ENCODE peak calls at places on chromosomes 11 and 22, in seven cellular contexts. One of them, this sample, is unnamed.

GRCh38 chr11:29447821-29448220 is 569.0 kb downstream of the KCNA4 start:
- DNase-seq in HepG2: no peak
- DNase-seq in Panc1: no peak
- DNase-seq in K562: no peak
- DNase-seq in H1: no peak
- DNase-seq in GM12878: no peak
- DNase-seq in HCT116: no peak
- DNase-seq in this sample: no peak

GRCh38 chr11:63882555-63883242 is 34.3 kb downstream of the RCOR2 start:
- DNase-seq in Panc1: no peak
- DNase-seq in K562: no peak
- DNase-seq in HepG2: no peak
- DNase-seq in HCT116: no peak
- DNase-seq in GM12878: no peak
- DNase-seq in H1: peak
- DNase-seq in this sample: peak

GRCh38 chr11:119933584-119933983 is 204.3 kb downstream of the TRIM29 start:
- DNase-seq in H1: no peak
- DNase-seq in HCT116: no peak
- DNase-seq in K562: no peak
- DNase-seq in GM12878: no peak
- DNase-seq in Panc1: no peak
- DNase-seq in HepG2: no peak
- DNase-seq in this sample: no peak

GRCh38 chr11:284081-285020 is 4.6 kb upstream of the PGGHG start:
- DNase-seq in GM12878: no peak
- DNase-seq in Panc1: no peak
- DNase-seq in H1: peak
- DNase-seq in HCT116: no peak
- DNase-seq in K562: no peak
- DNase-seq in HepG2: no peak
- DNase-seq in this sample: peak

GRCh38 chr11:125081098-125081798 is 18.1 kb downstream of the SLC37A2 start:
- DNase-seq in Panc1: no peak
- DNase-seq in HepG2: no peak
- DNase-seq in HCT116: no peak
- DNase-seq in GM12878: no peak
- DNase-seq in H1: no peak
- DNase-seq in K562: no peak
- DNase-seq in this sample: no peak

GRCh38 chr11:110199184-110199981 is 97.0 kb downstream of the RDX start:
- DNase-seq in H1: peak
- DNase-seq in HCT116: no peak
- DNase-seq in HepG2: peak
- DNase-seq in Panc1: no peak
- DNase-seq in K562: no peak
- DNase-seq in GM12878: no peak
- DNase-seq in this sample: no peak

GRCh38 chr11:47466701-47467250 is 17.8 kb upstream of the RAPSN start:
- DNase-seq in K562: no peak
- DNase-seq in H1: no peak
- DNase-seq in HCT116: no peak
- DNase-seq in Panc1: no peak
- DNase-seq in HepG2: no peak
- DNase-seq in GM12878: no peak
- DNase-seq in this sample: peak

GRCh38 chr22:22569218-22569617 is 10.2 kb upstream of the PRAME start:
- DNase-seq in HCT116: no peak
- DNase-seq in K562: no peak
- DNase-seq in H1: no peak
- DNase-seq in HepG2: no peak
- DNase-seq in Panc1: no peak
- DNase-seq in GM12878: no peak
- DNase-seq in this sample: no peak

GRCh38 chr11:114525682-114526081 is 34.0 kb downstream of the NXPE1 start:
- DNase-seq in GM12878: no peak
- DNase-seq in HepG2: no peak
- DNase-seq in K562: no peak
- DNase-seq in Panc1: no peak
- DNase-seq in HCT116: no peak
- DNase-seq in H1: no peak
- DNase-seq in this sample: no peak

GRCh38 chr11:620935-621814 is 3.6 kb downstream of the CDHR5 start:
- DNase-seq in Panc1: no peak
- DNase-seq in H1: peak
- DNase-seq in K562: no peak
- DNase-seq in HepG2: no peak
- DNase-seq in GM12878: no peak
- DNase-seq in HCT116: no peak
- DNase-seq in this sample: no peak

DNA sequence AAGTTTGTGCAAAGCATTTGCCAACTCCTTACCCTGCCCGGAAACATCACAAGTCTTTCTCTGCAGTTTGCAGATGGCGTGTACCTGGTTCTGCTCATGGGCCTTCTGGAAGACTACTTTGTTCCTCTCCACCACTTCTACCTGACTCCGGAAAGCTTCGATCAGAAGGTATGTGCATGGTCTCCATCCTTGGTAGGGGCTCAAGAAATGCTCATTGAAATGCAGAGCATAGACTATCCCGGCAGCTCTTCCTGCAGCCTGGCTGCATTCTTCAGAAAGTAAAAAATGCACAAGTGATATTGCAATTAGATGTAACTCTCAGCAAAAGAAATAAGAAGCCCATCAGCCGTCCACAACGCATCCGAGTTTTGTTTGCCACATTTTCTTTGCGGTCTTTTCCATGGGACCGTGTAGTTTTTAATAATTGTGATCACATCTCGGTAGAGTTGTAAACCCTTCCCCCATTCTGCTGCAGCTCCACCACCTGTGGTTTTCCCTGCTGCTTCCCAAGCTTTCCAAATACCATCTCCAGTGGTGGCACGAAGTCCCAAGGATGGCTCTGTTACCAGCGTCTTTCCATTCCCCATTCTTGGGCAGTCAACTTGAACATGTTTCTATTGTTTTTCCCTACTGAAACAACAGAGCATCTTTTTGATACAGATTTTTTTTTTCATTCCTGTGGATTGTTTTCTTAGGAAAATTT is 22.7 kb upstream of the PARVG start:
- DNase-seq in HepG2: no peak
- DNase-seq in K562: no peak
- DNase-seq in H1: no peak
- DNase-seq in HCT116: no peak
- DNase-seq in GM12878: no peak
- DNase-seq in Panc1: no peak
- DNase-seq in this sample: no peak
- TF ChIP-seq POLR2AphosphoS5 in HepG2: no peak
- TF ChIP-seq POLR2AphosphoS5 in K562: no peak
- TF ChIP-seq POLR2AphosphoS5 in H1: no peak
- TF ChIP-seq POLR2AphosphoS5 in HCT116: no peak
- TF ChIP-seq POLR2AphosphoS5 in GM12878: no peak
- TF ChIP-seq POLR2AphosphoS5 in Panc1: no peak
- TF ChIP-seq POLR2AphosphoS5 in this sample: no peak

DNA sequence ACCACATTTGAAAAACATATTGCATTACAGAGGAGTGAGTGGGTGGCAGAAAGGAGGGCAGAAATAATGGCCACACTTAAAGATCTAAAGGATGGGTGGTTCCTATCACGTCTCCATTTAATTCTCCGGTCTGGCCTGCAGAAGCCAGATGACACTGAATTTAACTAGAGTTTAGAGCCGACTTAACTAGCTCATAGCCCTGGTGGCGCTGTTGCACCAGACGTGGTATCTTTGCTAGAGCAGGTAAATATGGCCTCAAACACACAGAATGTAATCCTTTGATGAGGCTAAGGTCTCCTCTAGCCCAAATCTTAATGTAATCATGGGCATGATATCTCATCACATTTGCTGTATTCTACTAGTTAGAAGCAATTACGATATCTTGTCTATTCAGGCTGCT is 51.5 kb upstream of the GAL start:
- DNase-seq in HCT116: peak
- DNase-seq in H1: peak
- DNase-seq in HepG2: peak
- DNase-seq in K562: peak
- DNase-seq in Panc1: peak
- DNase-seq in GM12878: no peak
- DNase-seq in this sample: peak
- TF ChIP-seq SIN3A in HCT116: no peak
- TF ChIP-seq SIN3A in H1: no peak
- TF ChIP-seq SIN3A in HepG2: no peak
- TF ChIP-seq SIN3A in K562: no peak
- TF ChIP-seq SIN3A in Panc1: no peak
- TF ChIP-seq SIN3A in GM12878: no peak
- TF ChIP-seq SIN3A in this sample: no peak

DNA sequence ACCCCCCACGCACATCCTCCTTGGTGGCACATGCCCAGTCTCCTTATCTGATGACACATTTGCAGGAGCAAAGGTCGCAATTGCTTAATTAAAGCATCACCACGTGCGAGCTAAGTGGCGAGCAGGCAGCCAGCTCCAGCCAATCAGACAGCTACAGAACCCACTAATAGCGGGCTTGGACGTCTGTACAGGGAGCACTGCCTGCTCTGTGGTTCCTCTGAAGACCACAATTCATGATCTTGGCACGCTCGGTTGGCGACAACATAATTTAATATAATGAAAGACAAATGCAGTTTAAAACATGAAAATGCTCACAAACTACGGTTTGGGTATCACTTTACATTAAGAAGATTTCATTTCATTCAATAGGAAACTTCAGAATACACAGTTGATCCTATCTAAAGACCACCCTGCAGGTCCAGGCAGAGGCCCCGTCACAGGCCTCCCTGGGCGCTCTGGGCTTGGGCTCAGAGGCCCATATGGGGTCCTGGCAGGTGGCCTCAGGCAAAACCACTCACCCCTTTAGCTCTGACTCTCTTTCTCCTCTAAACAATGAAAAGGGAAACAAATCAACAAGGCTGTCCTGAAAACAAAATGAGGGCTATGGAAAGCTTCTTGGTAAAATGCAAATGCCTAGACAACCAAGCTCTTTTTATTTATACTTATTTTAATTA is 10.4 kb downstream of the PACSIN2 start:
- DNase-seq in GM12878: no peak
- DNase-seq in Panc1: no peak
- DNase-seq in HepG2: peak
- DNase-seq in H1: no peak
- DNase-seq in K562: no peak
- DNase-seq in HCT116: no peak
- DNase-seq in this sample: no peak
- TF ChIP-seq POLR2AphosphoS5 in GM12878: no peak
- TF ChIP-seq POLR2AphosphoS5 in Panc1: no peak
- TF ChIP-seq POLR2AphosphoS5 in HepG2: no peak
- TF ChIP-seq POLR2AphosphoS5 in H1: no peak
- TF ChIP-seq POLR2AphosphoS5 in K562: no peak
- TF ChIP-seq POLR2AphosphoS5 in HCT116: no peak
- TF ChIP-seq POLR2AphosphoS5 in this sample: no peak

GRCh38 chr11:1921576-1922141 is 2.2 kb downstream of the TNNT3 start:
- DNase-seq in Panc1: no peak
- DNase-seq in K562: no peak
- DNase-seq in HepG2: no peak
- DNase-seq in HCT116: no peak
- DNase-seq in GM12878: no peak
- DNase-seq in H1: no peak
- DNase-seq in this sample: peak
- TF ChIP-seq SIN3A in Panc1: no peak
- TF ChIP-seq SIN3A in K562: no peak
- TF ChIP-seq SIN3A in HepG2: no peak
- TF ChIP-seq SIN3A in HCT116: no peak
- TF ChIP-seq SIN3A in GM12878: no peak
- TF ChIP-seq SIN3A in H1: no peak
- TF ChIP-seq SIN3A in this sample: no peak

DNA sequence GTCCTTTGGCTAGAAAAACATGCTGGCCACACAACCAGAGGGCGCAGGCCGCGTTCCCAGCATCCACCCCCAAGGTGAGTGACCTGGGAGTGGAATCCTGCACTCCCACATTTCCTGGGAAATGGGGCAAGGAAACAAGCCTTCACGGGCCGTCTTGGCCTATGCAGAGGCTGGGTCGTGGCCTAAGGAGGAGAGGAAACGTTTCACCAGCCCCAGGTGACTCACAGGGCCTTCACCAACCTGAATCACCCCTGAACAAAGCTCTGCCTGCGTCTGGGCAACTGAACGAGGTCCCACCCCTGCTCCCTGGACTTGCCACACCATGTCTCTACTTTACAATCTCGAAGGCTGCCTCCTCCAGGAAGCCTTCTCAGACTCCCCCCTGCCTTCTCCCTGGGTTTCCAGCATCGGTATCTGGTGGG is 13.2 kb downstream of the MYH9 start:
- DNase-seq in GM12878: no peak
- DNase-seq in HCT116: peak
- DNase-seq in Panc1: no peak
- DNase-seq in HepG2: no peak
- DNase-seq in K562: no peak
- DNase-seq in H1: no peak
- DNase-seq in this sample: no peak
- TF ChIP-seq POLR2AphosphoS5 in GM12878: peak
- TF ChIP-seq POLR2AphosphoS5 in HCT116: peak
- TF ChIP-seq POLR2AphosphoS5 in Panc1: no peak
- TF ChIP-seq POLR2AphosphoS5 in HepG2: no peak
- TF ChIP-seq POLR2AphosphoS5 in K562: no peak
- TF ChIP-seq POLR2AphosphoS5 in H1: no peak
- TF ChIP-seq POLR2AphosphoS5 in this sample: no peak

GRCh38 chr22:32764330-32765116 is 37.0 kb upstream of the TIMP3 start:
- DNase-seq in GM12878: no peak
- DNase-seq in HepG2: no peak
- DNase-seq in HCT116: no peak
- DNase-seq in K562: peak
- DNase-seq in Panc1: no peak
- DNase-seq in H1: no peak
- DNase-seq in this sample: no peak
- TF ChIP-seq SIN3A in GM12878: no peak
- TF ChIP-seq SIN3A in HepG2: no peak
- TF ChIP-seq SIN3A in HCT116: no peak
- TF ChIP-seq SIN3A in K562: no peak
- TF ChIP-seq SIN3A in Panc1: no peak
- TF ChIP-seq SIN3A in H1: no peak
- TF ChIP-seq SIN3A in this sample: no peak

DNA sequence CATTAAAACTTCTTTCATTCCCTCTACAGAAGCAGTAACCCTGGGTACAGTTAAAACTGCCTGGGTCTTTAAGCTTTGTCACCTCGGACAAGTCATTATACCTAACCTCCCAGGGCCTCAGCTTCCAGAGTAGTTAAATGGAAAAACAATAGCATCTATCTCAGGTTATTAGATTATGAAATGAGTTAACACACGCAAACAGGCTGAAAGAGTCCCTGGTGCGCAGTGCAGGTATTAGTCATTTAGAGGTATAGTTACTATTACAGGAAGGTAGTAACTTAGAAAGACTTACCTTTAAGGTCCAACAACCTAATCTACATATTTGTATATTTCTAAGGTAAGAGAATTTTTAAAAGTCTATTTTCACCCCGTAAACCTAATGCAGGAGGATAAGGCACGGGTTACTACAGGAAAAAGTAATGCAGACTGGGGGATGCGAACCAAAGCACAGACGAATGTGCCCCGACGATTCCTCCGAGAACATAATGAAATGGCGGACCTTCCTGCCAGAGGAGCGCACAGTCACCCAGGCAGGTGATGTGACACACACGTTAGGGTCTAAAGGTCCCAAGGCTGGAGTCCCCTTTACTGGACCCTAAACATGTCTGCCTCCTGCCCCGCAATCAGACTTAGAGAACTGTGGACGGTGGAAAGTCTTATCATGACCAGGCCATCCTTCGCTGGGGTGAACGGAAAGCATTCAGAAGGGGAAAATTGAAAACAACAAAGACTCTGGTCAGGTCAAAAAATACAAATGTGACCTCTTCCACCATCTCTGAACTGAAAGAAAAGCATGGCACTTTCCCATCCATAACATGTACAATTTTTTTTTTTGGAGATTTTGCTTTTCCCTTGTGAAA is 1.3 kb downstream of the NAP1L4 start:
- DNase-seq in Panc1: no peak
- DNase-seq in K562: peak
- DNase-seq in H1: no peak
- DNase-seq in HepG2: peak
- DNase-seq in HCT116: no peak
- DNase-seq in GM12878: no peak
- DNase-seq in this sample: no peak
- TF ChIP-seq POLR2AphosphoS5 in Panc1: peak
- TF ChIP-seq POLR2AphosphoS5 in K562: no peak
- TF ChIP-seq POLR2AphosphoS5 in H1: no peak
- TF ChIP-seq POLR2AphosphoS5 in HepG2: peak
- TF ChIP-seq POLR2AphosphoS5 in HCT116: no peak
- TF ChIP-seq POLR2AphosphoS5 in GM12878: peak
- TF ChIP-seq POLR2AphosphoS5 in this sample: no peak